ENCODE peak calls at places on chromosomes 6 and 20, in five cellular contexts. F is left lung, I is endodermal cell, M is dorsolateral prefrontal cortex, U is brain microvascular endothelial cell. C is an unnamed sample.

GRCh38 chr6:88586371-88587157 is 376.9 kb downstream of the RNGTT start:
- DNase-seq in F (no peak), I (no peak), M (peak), U (no peak), C (peak)

GRCh38 chr20:62141397-62142251 is 1.6 kb downstream of the PSMA7 start:
- DNase-seq in F (peak), I (peak), M (no peak), U (no peak), C (no peak)

GRCh38 chr6:170223718-170224693 is 66.9 kb downstream of the DLL1 start:
- DNase-seq in F (no peak), I (no peak), M (no peak), U (no peak), C (no peak)

GRCh38 chr6:109237082-109237985 is 142.0 kb downstream of the CEP57L1 start:
- DNase-seq in F (no peak), I (no peak), M (no peak), U (no peak), C (no peak)

GRCh38 chr20:45646898-45647297 is 15.8 kb upstream of the WFDC9 start:
- DNase-seq in F (no peak), I (no peak), M (no peak), U (no peak), C (no peak)

GRCh38 chr6:125974214-125974866 is 12.0 kb upstream of the TRMT11 start:
- DNase-seq in F (no peak), I (no peak), M (no peak), U (no peak), C (no peak)

GRCh38 chr6:44004136-44004535 is 123.1 kb downstream of the MRPL14 start:
- DNase-seq in F (no peak), I (peak), M (no peak), U (no peak), C (no peak)

GRCh38 chr6:163405412-163406309 is 8.9 kb upstream of the QKI start:
- DNase-seq in F (peak), I (peak), M (peak), U (no peak), C (peak)

GRCh38 chr20:43941476-43942212 is 27.0 kb downstream of the TOX2 start:
- DNase-seq in F (no peak), I (no peak), M (no peak), U (no peak), C (no peak)

GRCh38 chr6:33193619-33194018 is 1.4 kb upstream of the COL11A2 start:
- DNase-seq in F (peak), I (peak), M (no peak), U (no peak), C (no peak)

GRCh38 chr6:27547157-27548075 is 74.5 kb upstream of the ZNF184 start:
- DNase-seq in F (no peak), I (peak), M (no peak), U (peak), C (no peak)

DNA sequence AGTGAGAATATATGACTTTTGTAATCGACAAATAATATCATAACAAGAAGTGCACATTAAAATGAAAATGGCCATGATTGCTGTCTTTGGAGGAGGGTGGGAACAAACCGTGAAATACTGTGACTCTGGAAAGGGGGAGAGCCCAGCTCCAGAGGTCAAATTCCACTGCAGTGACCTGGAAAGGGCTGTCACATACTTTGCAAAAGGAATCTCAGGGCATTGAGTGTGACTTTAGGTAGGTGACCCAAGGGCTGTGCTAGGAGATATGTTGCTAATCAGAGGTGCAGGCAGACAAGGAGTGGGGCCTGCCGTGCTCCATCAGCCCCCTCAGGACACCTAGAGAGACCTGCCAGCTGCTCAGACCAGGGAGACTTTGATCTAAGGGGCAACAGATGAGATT is 28.1 kb upstream of the BMP7 start:
- DNase-seq in F (no peak), I (peak), M (no peak), U (no peak), C (no peak)
- H3K27ac ChIP-seq in F (no peak), I (peak), M (no peak), U (no peak), C (no peak)

GRCh38 chr6:156904176-156904967 is 127.2 kb downstream of the ARID1B start:
- DNase-seq in F (no peak), I (no peak), M (no peak), U (no peak), C (no peak)
- H3K27ac ChIP-seq in F (no peak), I (no peak), M (no peak), U (no peak), C (no peak)

GRCh38 chr6:143117108-143117507 is 56.4 kb downstream of the AIG1 start:
- DNase-seq in F (no peak), I (no peak), M (no peak), U (no peak), C (no peak)

GRCh38 chr6:143123081-143123480 is 62.4 kb downstream of the AIG1 start:
- DNase-seq in F (no peak), I (no peak), M (no peak), U (no peak), C (no peak)

GRCh38 chr6:143115698-143116097 is 55.0 kb downstream of the AIG1 start:
- DNase-seq in F (no peak), I (no peak), M (no peak), U (no peak), C (no peak)

DNA sequence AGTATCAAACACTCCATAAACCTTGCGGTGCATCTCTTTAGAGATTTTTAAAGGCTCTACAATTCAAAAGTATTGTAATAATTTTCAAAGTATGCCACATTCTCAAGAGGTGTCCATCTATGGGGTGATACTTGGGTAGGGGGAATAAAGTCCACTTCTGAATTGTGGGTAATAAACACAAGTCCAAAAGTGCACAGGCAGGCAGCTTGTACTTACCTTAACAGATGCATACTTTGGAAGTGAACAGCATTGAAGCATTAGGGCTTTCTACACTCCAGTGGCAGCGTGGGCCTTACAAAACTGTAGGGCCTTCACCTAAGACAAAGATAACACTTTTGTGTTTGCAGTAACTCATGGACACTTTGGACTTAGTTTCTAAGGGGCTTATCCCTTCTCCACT is 58.6 kb downstream of the AIG1 start:
- DNase-seq in F (no peak), I (no peak), M (no peak), U (no peak), C (no peak)
- H3K27ac ChIP-seq in F (no peak), I (no peak), M (no peak), U (no peak), C (no peak)

GRCh38 chr6:154306696-154307095 is 49.9 kb downstream of the IPCEF1 start:
- DNase-seq in F (no peak), I (no peak), M (no peak), U (no peak), C (no peak)
- H3K27ac ChIP-seq in F (no peak), I (no peak), M (no peak), U (no peak), C (no peak)

DNA sequence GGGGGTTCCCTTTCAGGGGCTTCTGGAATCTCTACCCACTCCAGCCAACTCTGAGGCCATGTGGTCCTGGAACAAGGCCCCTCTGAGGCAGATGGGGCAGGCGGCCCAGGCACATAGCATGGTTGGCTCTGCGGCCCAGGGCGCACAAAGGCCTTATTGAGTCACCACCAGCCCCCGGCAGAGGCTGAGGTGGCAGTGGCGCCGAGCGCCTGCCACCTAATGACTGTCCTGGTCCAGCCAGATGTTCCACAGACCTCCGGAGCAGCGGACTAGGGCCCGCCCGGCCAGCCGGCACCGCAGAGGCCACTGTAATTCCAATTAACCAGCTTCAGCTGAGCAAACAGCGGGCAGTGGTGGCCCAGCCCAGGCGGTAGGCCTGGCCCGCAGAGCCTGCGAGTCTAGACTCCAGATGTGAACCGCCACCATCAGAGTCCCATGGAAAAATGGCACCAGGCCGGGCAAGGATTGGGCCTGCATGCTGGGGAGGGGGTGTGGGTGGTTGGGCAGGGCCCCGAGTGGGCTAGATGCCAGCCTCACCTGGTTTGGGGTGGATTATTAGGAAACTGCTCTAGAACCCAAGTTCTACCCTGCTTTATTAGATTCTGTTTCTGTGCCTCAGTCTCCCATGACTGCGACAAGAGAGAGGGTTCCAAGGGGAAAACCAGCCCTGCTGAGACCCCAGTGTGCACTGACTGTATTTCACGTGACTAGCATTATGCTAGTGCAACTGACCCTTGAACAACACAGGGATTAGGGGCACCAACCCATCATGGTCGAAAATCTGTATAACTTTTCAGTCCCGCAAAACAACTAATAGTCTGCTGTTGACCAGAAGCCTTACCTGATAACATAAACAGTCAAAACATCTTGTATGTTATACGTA is 34.1 kb upstream of the ID1 start:
- DNase-seq in F (no peak), I (no peak), M (peak), U (no peak), C (peak)
- H3K27ac ChIP-seq in F (peak), I (no peak), M (peak), U (no peak), C (peak)

GRCh38 chr20:50196896-50197295 is 6.3 kb downstream of the CEBPB start:
- DNase-seq in F (no peak), I (no peak), M (no peak), U (no peak), C (no peak)
- H3K27ac ChIP-seq in F (peak), I (no peak), M (no peak), U (no peak), C (no peak)

DNA sequence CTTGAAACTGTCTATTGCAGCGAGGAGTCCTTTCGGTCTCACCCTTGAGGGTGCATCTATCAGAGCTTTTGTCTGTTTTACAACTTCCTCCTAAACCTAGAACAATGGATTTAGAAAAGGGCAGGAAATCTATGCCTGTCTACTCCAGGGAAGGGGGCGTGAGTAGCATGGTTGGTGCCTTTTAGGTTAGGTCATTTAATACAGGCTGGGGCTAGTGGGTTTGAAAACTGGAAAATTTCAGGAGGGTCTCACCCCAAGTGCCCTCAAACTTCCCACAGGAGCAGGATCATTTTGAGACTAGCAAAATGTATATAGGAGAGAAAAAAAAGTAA is 33.5 kb upstream of the BMP6 start:
- DNase-seq in F (no peak), I (no peak), M (no peak), U (no peak), C (no peak)
- H3K27ac ChIP-seq in F (no peak), I (no peak), M (no peak), U (peak), C (no peak)

C was measured in caudate nucleus.